ENCODE peak calls at places on chromosomes 13 and 19, in nine cellular contexts. Z, O, M, L, A, G, C, I and F are unnamed samples.

GRCh38 chr13:60273971-60274370 is 110.2 kb upstream of the DIAPH3 start:
- DNase-seq in O (no peak), M (no peak), G (no peak), C (no peak), L (no peak), A (no peak), Z (no peak), I (no peak), F (no peak)

GRCh38 chr13:31092631-31093030 is 69.1 kb downstream of the HSPH1 start:
- DNase-seq in Z (no peak), C (no peak), A (no peak), M (no peak), O (no peak), L (no peak), G (no peak), I (no peak), F (no peak)

GRCh38 chr13:77065456-77066147 is 38.6 kb upstream of the FBXL3 start:
- DNase-seq in I (no peak), C (no peak), L (no peak), O (no peak), A (no peak), M (no peak), Z (no peak), G (no peak), F (no peak)

GRCh38 chr19:14059093-14059480 is 2.8 kb downstream of the PALM3 start:
- DNase-seq in I (no peak), L (no peak), M (no peak), C (no peak), G (peak), A (peak), O (no peak), Z (no peak), F (no peak)

GRCh38 chr19:33063356-33064116 is 1.2 kb downstream of the RHPN2 start:
- DNase-seq in I (no peak), G (peak), L (peak), M (peak), Z (no peak), C (no peak), A (no peak), O (no peak), F (no peak)

GRCh38 chr13:107587681-107588080 is 627.7 kb downstream of the LIG4 start:
- DNase-seq in M (no peak), L (no peak), G (no peak), C (no peak), I (no peak), A (no peak), Z (no peak), O (no peak), F (no peak)

GRCh38 chr19:45769821-45770191 is 754 bp upstream of the SIX5 start:
- DNase-seq in G (no peak), L (no peak), Z (no peak), I (peak), A (peak), O (no peak), M (peak), C (no peak), F (no peak)

GRCh38 chr13:26518433-26519084 is 38.9 kb upstream of the WASF3 start:
- DNase-seq in Z (no peak), I (no peak), O (no peak), C (no peak), G (no peak), M (no peak), L (no peak), A (no peak), F (no peak)

GRCh38 chr19:41319500-41320184 is 9.7 kb downstream of the CCDC97 start:
- DNase-seq in A (no peak), L (no peak), O (no peak), I (no peak), M (no peak), C (no peak), Z (no peak), G (no peak), F (no peak)

GRCh38 chr13:47420568-47420967 is 523.7 kb upstream of the HTR2A start:
- DNase-seq in I (no peak), M (no peak), A (no peak), C (no peak), Z (no peak), G (no peak), L (peak), O (no peak), F (no peak)

GRCh38 chr13:108835082-108835481 is 205.7 kb downstream of the MYO16 start:
- DNase-seq in C (no peak), M (no peak), L (no peak), A (no peak), O (no peak), I (no peak), G (no peak), Z (no peak), F (no peak)

GRCh38 chr19:50300051-50300450 is 29.1 kb downstream of the KCNC3 start:
- DNase-seq in I (no peak), M (no peak), G (no peak), Z (no peak), C (no peak), O (no peak), L (no peak), A (no peak), F (no peak)

GRCh38 chr13:47661076-47661475 is 340.0 kb downstream of the SUCLA2 start:
- DNase-seq in L (peak), C (peak), Z (no peak), O (peak), G (no peak), I (no peak), M (no peak), A (no peak), F (peak)

GRCh38 chr19:51799311-51799997 is 4.5 kb downstream of the FPR3 start:
- DNase-seq in C (peak), L (peak), Z (peak), M (peak), G (no peak), O (peak), A (no peak), I (peak), F (peak)

GRCh38 chr13:100235311-100235901 is 146.5 kb downstream of the PCCA start:
- DNase-seq in C (peak), M (peak), O (peak), L (peak), A (peak), I (no peak), Z (no peak), G (no peak), F (peak)

GRCh38 chr13:30341815-30342570 is 34.6 kb upstream of the KATNAL1 start:
- DNase-seq in G (peak), M (peak), O (peak), A (no peak), I (peak), L (peak), C (peak), Z (peak), F (peak)

GRCh38 chr19:38786572-38787265 is 2.3 kb upstream of the LGALS7B start:
- DNase-seq in C (no peak), L (no peak), I (no peak), Z (no peak), G (no peak), M (no peak), A (no peak), O (no peak), F (no peak)

GRCh38 chr19:5137571-5138124 is 168.7 kb downstream of the KDM4B start:
- DNase-seq in L (no peak), G (no peak), Z (no peak), C (no peak), O (no peak), M (no peak), A (peak), I (no peak), F (no peak)

GRCh38 chr13:24745861-24746617 is 17.9 kb upstream of the RNF17 start:
- DNase-seq in G (no peak), C (no peak), M (no peak), Z (no peak), I (no peak), A (no peak), O (no peak), L (no peak), F (no peak)

GRCh38 chr13:90622547-90622946 is 724.9 kb upstream of the MIR17HG start:
- DNase-seq in C (no peak), A (no peak), L (peak), I (no peak), O (no peak), Z (no peak), G (no peak), M (no peak), F (peak)

GRCh38 chr19:17075860-17076538 is 422 bp downstream of the MYO9B start:
- DNase-seq in C (no peak), A (peak), G (peak), L (no peak), O (no peak), I (peak), M (no peak), Z (peak), F (no peak)

GRCh38 chr19:12478234-12478941 is 6.2 kb downstream of the ZNF709 start:
- DNase-seq in O (no peak), M (no peak), G (no peak), Z (no peak), C (no peak), L (no peak), A (no peak), I (no peak), F (no peak)

GRCh38 chr13:99516153-99516929 is 15.1 kb downstream of the TM9SF2 start:
- DNase-seq in M (no peak), G (no peak), L (no peak), C (no peak), Z (no peak), O (no peak), I (no peak), A (no peak), F (no peak)

GRCh38 chr13:49690990-49691886 is at the start of gene EBPL:
- DNase-seq in G (peak), M (peak), C (peak), O (peak), Z (peak), I (peak), A (peak), L (peak), F (no peak)

GRCh38 chr13:36413161-36413560 is 19.1 kb upstream of the CCNA1 start:
- DNase-seq in L (no peak), Z (no peak), M (no peak), O (no peak), A (no peak), G (no peak), I (no peak), C (no peak), F (no peak)

GRCh38 chr13:109243311-109243951 is 543.0 kb downstream of the IRS2 start:
- DNase-seq in O (peak), C (peak), Z (no peak), M (no peak), L (peak), G (no peak), I (peak), A (no peak), F (peak)

GRCh38 chr19:17091758-17092333 is 16.3 kb downstream of the MYO9B start:
- DNase-seq in M (no peak), Z (peak), G (no peak), L (no peak), I (peak), O (no peak), A (peak), C (no peak), F (no peak)

GRCh38 chr13:112893570-112894422 is 75.2 kb upstream of the MCF2L start:
- DNase-seq in C (no peak), M (peak), I (no peak), Z (no peak), A (peak), L (no peak), G (peak), O (no peak), F (no peak)
- TF ChIP-seq CTCF in C (no peak), M (no peak), I (no peak), Z (no peak), A (no peak), L (no peak), G (no peak), O (no peak), F (no peak)

DNA sequence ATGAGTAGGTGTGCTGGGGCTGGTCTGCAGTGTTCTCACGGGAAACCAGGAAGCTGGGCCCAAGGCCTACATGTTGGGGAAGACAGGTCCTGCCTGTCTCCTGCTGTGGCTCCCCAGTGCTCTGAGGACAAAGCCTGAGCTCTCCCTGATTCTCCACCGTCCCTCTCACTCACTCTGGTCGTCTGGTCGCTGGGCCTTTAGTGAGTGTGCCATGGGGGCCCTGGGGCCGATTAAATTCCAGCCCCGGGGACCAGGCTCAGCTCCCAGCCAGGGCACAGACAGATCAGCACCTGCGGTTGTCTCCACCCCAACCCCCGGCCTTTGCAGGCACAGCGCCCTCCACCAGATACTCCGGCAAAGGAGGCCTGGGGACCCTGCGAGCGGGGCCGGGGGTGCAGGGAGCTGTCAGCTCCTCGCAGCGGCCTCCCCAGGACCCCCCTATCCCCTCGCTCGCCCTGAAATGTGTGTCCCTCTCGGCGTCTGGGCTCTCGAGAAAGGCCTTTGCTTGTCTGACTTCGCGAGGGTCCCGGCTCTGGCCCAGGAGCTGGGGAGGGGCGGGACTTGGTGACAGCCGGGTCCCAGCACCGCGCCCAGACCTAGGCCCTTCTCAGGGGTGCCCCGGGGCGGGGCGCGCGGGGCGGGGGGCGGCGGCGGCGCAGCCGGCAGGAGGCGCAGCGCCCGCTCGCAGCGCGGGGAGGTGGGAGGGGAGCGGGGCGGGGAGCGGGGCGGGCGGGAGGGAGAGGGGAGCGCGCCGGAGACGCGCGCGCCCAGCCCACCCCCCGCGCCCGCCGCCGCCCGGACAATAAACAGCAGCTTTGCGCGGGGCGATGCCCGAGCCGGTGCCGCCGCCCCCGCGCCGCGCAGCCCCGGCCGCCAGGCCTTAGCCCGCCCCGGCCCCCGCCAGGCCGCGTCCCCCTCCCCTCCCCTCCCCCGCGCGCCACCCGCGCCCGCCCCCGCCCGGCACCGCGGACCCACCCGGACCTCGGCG is at the start of gene PALM:
- DNase-seq in Z (peak), L (no peak), I (no peak), O (no peak), G (no peak), M (no peak), C (no peak), A (no peak), F (no peak)
- TF ChIP-seq CTCF in Z (peak), L (no peak), I (no peak), O (no peak), G (no peak), M (no peak), C (peak), A (no peak), F (no peak)

GRCh38 chr13:93233997-93234416 is 7.4 kb downstream of the GPC6 start:
- DNase-seq in Z (no peak), I (no peak), G (no peak), L (no peak), C (no peak), M (no peak), A (no peak), O (no peak), F (no peak)
- TF ChIP-seq CTCF in Z (no peak), I (no peak), G (no peak), L (peak), C (peak), M (no peak), A (no peak), O (peak), F (no peak)

GRCh38 chr13:62544928-62545327 is 1129.3 kb upstream of the PCDH20 start:
- DNase-seq in C (no peak), O (no peak), I (no peak), L (no peak), G (no peak), Z (no peak), M (no peak), A (no peak), F (no peak)
- TF ChIP-seq CTCF in C (no peak), O (no peak), I (no peak), L (no peak), G (no peak), Z (no peak), M (no peak), A (no peak), F (no peak)

GRCh38 chr19:57279418-57280164 is 694 bp upstream of the ZNF460 start:
- DNase-seq in M (peak), I (peak), Z (peak), C (peak), G (peak), A (peak), O (peak), L (peak), F (peak)

GRCh38 chr19:57280913-57281425 is 684 bp downstream of the ZNF460 start:
- DNase-seq in I (no peak), M (peak), O (no peak), G (no peak), C (no peak), A (peak), Z (no peak), L (no peak), F (no peak)

GRCh38 chr19:57282011-57282636 is 1.8 kb downstream of the ZNF460 start:
- DNase-seq in Z (no peak), C (no peak), A (peak), M (no peak), G (no peak), I (no peak), O (no peak), L (no peak), F (no peak)

GRCh38 chr19:57276430-57276829 is 3.9 kb upstream of the ZNF460 start:
- DNase-seq in O (no peak), Z (no peak), L (no peak), M (no peak), I (no peak), A (no peak), G (no peak), C (no peak), F (no peak)

GRCh38 chr19:57280165-57280912 is at the start of gene ZNF460:
- DNase-seq in O (peak), Z (peak), G (peak), M (peak), A (peak), C (peak), I (peak), L (peak), F (peak)
- TF ChIP-seq CTCF in O (no peak), Z (no peak), G (no peak), M (no peak), A (no peak), C (no peak), I (peak), L (peak), F (no peak)

GRCh38 chr13:44231786-44232516 is 141.7 kb upstream of the SERP2 start:
- DNase-seq in I (peak), O (peak), A (peak), M (peak), G (peak), Z (no peak), L (peak), C (peak), F (peak)
- TF ChIP-seq CTCF in I (peak), O (no peak), A (no peak), M (no peak), G (no peak), Z (no peak), L (no peak), C (peak), F (peak)

GRCh38 chr13:22298530-22298929 is 627.7 kb downstream of the FGF9 start:
- DNase-seq in L (no peak), A (no peak), Z (no peak), O (no peak), M (no peak), G (no peak), I (no peak), C (no peak), F (no peak)
- TF ChIP-seq CTCF in L (no peak), A (no peak), Z (no peak), O (no peak), M (no peak), G (no peak), I (no peak), C (no peak), F (no peak)